ENCODE peak calls at places on chromosomes 12 and 14, in four cellular contexts. One of them, this sample, is unnamed.

GRCh38 chr12:62191747-62192485 is 68.3 kb upstream of the USP15 start:
- DNase-seq in ELF-1: peak
- DNase-seq in stimulated activated CD8-positive, alpha-beta memory T cell treated with anti-CD3 and anti-CD28 coated beads, Interleukin-15, amount 100 ng/mL, for 24 hours: no peak
- DNase-seq in AG09319: no peak
- DNase-seq in this sample: no peak

GRCh38 chr14:23054000-23054811 is 3.1 kb downstream of the CDH24 start:
- DNase-seq in ELF-1: no peak
- DNase-seq in stimulated activated CD8-positive, alpha-beta memory T cell treated with anti-CD3 and anti-CD28 coated beads, Interleukin-15, amount 100 ng/mL, for 24 hours: no peak
- DNase-seq in AG09319: no peak
- DNase-seq in this sample: no peak

GRCh38 chr14:51236314-51236713 is 3.7 kb upstream of the TMX1 start:
- DNase-seq in ELF-1: no peak
- DNase-seq in stimulated activated CD8-positive, alpha-beta memory T cell treated with anti-CD3 and anti-CD28 coated beads, Interleukin-15, amount 100 ng/mL, for 24 hours: no peak
- DNase-seq in AG09319: no peak
- DNase-seq in this sample: peak

GRCh38 chr12:120762093-120762492 is 36.5 kb downstream of the ACADS start:
- DNase-seq in ELF-1: no peak
- DNase-seq in stimulated activated CD8-positive, alpha-beta memory T cell treated with anti-CD3 and anti-CD28 coated beads, Interleukin-15, amount 100 ng/mL, for 24 hours: no peak
- DNase-seq in AG09319: no peak
- DNase-seq in this sample: no peak

GRCh38 chr12:15851919-15852318 is 30.3 kb upstream of the STRAP start:
- DNase-seq in ELF-1: no peak
- DNase-seq in stimulated activated CD8-positive, alpha-beta memory T cell treated with anti-CD3 and anti-CD28 coated beads, Interleukin-15, amount 100 ng/mL, for 24 hours: no peak
- DNase-seq in AG09319: no peak
- DNase-seq in this sample: no peak

GRCh38 chr12:131506426-131506825 is 204.5 kb upstream of the SFSWAP start:
- DNase-seq in ELF-1: no peak
- DNase-seq in stimulated activated CD8-positive, alpha-beta memory T cell treated with anti-CD3 and anti-CD28 coated beads, Interleukin-15, amount 100 ng/mL, for 24 hours: no peak
- DNase-seq in AG09319: no peak
- DNase-seq in this sample: no peak

GRCh38 chr14:34355584-34356266 is 106.3 kb downstream of the SPTSSA start:
- DNase-seq in ELF-1: no peak
- DNase-seq in stimulated activated CD8-positive, alpha-beta memory T cell treated with anti-CD3 and anti-CD28 coated beads, Interleukin-15, amount 100 ng/mL, for 24 hours: no peak
- DNase-seq in AG09319: peak
- DNase-seq in this sample: no peak

GRCh38 chr14:91108941-91109611 is 4.8 kb upstream of the DGLUCY start:
- DNase-seq in ELF-1: no peak
- DNase-seq in stimulated activated CD8-positive, alpha-beta memory T cell treated with anti-CD3 and anti-CD28 coated beads, Interleukin-15, amount 100 ng/mL, for 24 hours: no peak
- DNase-seq in AG09319: no peak
- DNase-seq in this sample: peak

GRCh38 chr14:38856798-38857197 is 246.2 kb downstream of the SEC23A start:
- DNase-seq in ELF-1: no peak
- DNase-seq in stimulated activated CD8-positive, alpha-beta memory T cell treated with anti-CD3 and anti-CD28 coated beads, Interleukin-15, amount 100 ng/mL, for 24 hours: no peak
- DNase-seq in AG09319: no peak
- DNase-seq in this sample: no peak

GRCh38 chr12:118126119-118126757 is 9.7 kb upstream of the PEBP1 start:
- DNase-seq in ELF-1: no peak
- DNase-seq in stimulated activated CD8-positive, alpha-beta memory T cell treated with anti-CD3 and anti-CD28 coated beads, Interleukin-15, amount 100 ng/mL, for 24 hours: no peak
- DNase-seq in AG09319: no peak
- DNase-seq in this sample: no peak

GRCh38 chr12:69633061-69633460 is 22.4 kb upstream of the LRRC10 start:
- DNase-seq in ELF-1: no peak
- DNase-seq in stimulated activated CD8-positive, alpha-beta memory T cell treated with anti-CD3 and anti-CD28 coated beads, Interleukin-15, amount 100 ng/mL, for 24 hours: no peak
- DNase-seq in AG09319: no peak
- DNase-seq in this sample: no peak

GRCh38 chr14:23984891-23985607 is 3.7 kb upstream of the DHRS4L2 start:
- DNase-seq in ELF-1: no peak
- DNase-seq in stimulated activated CD8-positive, alpha-beta memory T cell treated with anti-CD3 and anti-CD28 coated beads, Interleukin-15, amount 100 ng/mL, for 24 hours: no peak
- DNase-seq in AG09319: peak
- DNase-seq in this sample: no peak

GRCh38 chr12:62319058-62319457 is 58.9 kb downstream of the USP15 start:
- DNase-seq in ELF-1: no peak
- DNase-seq in stimulated activated CD8-positive, alpha-beta memory T cell treated with anti-CD3 and anti-CD28 coated beads, Interleukin-15, amount 100 ng/mL, for 24 hours: no peak
- DNase-seq in AG09319: no peak
- DNase-seq in this sample: no peak

GRCh38 chr12:1972260-1972659 is 32.0 kb downstream of the DCP1B start:
- DNase-seq in ELF-1: no peak
- DNase-seq in stimulated activated CD8-positive, alpha-beta memory T cell treated with anti-CD3 and anti-CD28 coated beads, Interleukin-15, amount 100 ng/mL, for 24 hours: no peak
- DNase-seq in AG09319: no peak
- DNase-seq in this sample: no peak

GRCh38 chr14:106844608-106845285 is 1318.4 kb downstream of the TMEM121 start:
- DNase-seq in ELF-1: no peak
- DNase-seq in stimulated activated CD8-positive, alpha-beta memory T cell treated with anti-CD3 and anti-CD28 coated beads, Interleukin-15, amount 100 ng/mL, for 24 hours: peak
- DNase-seq in AG09319: no peak
- DNase-seq in this sample: peak

GRCh38 chr12:82009524-82009923 is 250.4 kb upstream of the PPFIA2 start:
- DNase-seq in ELF-1: no peak
- DNase-seq in stimulated activated CD8-positive, alpha-beta memory T cell treated with anti-CD3 and anti-CD28 coated beads, Interleukin-15, amount 100 ng/mL, for 24 hours: no peak
- DNase-seq in AG09319: no peak
- DNase-seq in this sample: no peak

GRCh38 chr14:52325126-52325525 is 11.0 kb downstream of the PTGER2 start:
- DNase-seq in ELF-1: no peak
- DNase-seq in stimulated activated CD8-positive, alpha-beta memory T cell treated with anti-CD3 and anti-CD28 coated beads, Interleukin-15, amount 100 ng/mL, for 24 hours: no peak
- DNase-seq in AG09319: no peak
- DNase-seq in this sample: peak

GRCh38 chr12:29516431-29516875 is 19.0 kb upstream of the OVCH1 start:
- DNase-seq in ELF-1: no peak
- DNase-seq in stimulated activated CD8-positive, alpha-beta memory T cell treated with anti-CD3 and anti-CD28 coated beads, Interleukin-15, amount 100 ng/mL, for 24 hours: no peak
- DNase-seq in AG09319: peak
- DNase-seq in this sample: no peak

GRCh38 chr14:66395300-66395699 is 90.9 kb upstream of the CCDC196 start:
- DNase-seq in ELF-1: no peak
- DNase-seq in stimulated activated CD8-positive, alpha-beta memory T cell treated with anti-CD3 and anti-CD28 coated beads, Interleukin-15, amount 100 ng/mL, for 24 hours: no peak
- DNase-seq in AG09319: no peak
- DNase-seq in this sample: no peak

GRCh38 chr14:57402173-57402852 is 11.9 kb downstream of the NAA30 start:
- DNase-seq in ELF-1: no peak
- DNase-seq in stimulated activated CD8-positive, alpha-beta memory T cell treated with anti-CD3 and anti-CD28 coated beads, Interleukin-15, amount 100 ng/mL, for 24 hours: no peak
- DNase-seq in AG09319: no peak
- DNase-seq in this sample: no peak

GRCh38 chr12:8914716-8915526 is 612 bp downstream of the PHC1 start:
- DNase-seq in ELF-1: peak
- DNase-seq in stimulated activated CD8-positive, alpha-beta memory T cell treated with anti-CD3 and anti-CD28 coated beads, Interleukin-15, amount 100 ng/mL, for 24 hours: peak
- DNase-seq in AG09319: no peak
- DNase-seq in this sample: peak

GRCh38 chr12:31234053-31234835 is 91.7 kb downstream of the SINHCAF start:
- DNase-seq in ELF-1: no peak
- DNase-seq in stimulated activated CD8-positive, alpha-beta memory T cell treated with anti-CD3 and anti-CD28 coated beads, Interleukin-15, amount 100 ng/mL, for 24 hours: no peak
- DNase-seq in AG09319: no peak
- DNase-seq in this sample: no peak

GRCh38 chr12:107917912-107918800 is 143.7 kb downstream of the ASCL4 start:
- DNase-seq in ELF-1: peak
- DNase-seq in stimulated activated CD8-positive, alpha-beta memory T cell treated with anti-CD3 and anti-CD28 coated beads, Interleukin-15, amount 100 ng/mL, for 24 hours: no peak
- DNase-seq in AG09319: no peak
- DNase-seq in this sample: no peak

GRCh38 chr14:55913324-55914035 is 204.7 kb upstream of the PELI2 start:
- DNase-seq in ELF-1: no peak
- DNase-seq in stimulated activated CD8-positive, alpha-beta memory T cell treated with anti-CD3 and anti-CD28 coated beads, Interleukin-15, amount 100 ng/mL, for 24 hours: no peak
- DNase-seq in AG09319: no peak
- DNase-seq in this sample: peak

GRCh38 chr14:70887207-70888150 is 19.8 kb upstream of the PCNX1 start:
- DNase-seq in ELF-1: no peak
- DNase-seq in stimulated activated CD8-positive, alpha-beta memory T cell treated with anti-CD3 and anti-CD28 coated beads, Interleukin-15, amount 100 ng/mL, for 24 hours: no peak
- DNase-seq in AG09319: peak
- DNase-seq in this sample: no peak

GRCh38 chr12:109715310-109716091 is 1.9 kb downstream of the FAM222A start:
- DNase-seq in ELF-1: no peak
- DNase-seq in stimulated activated CD8-positive, alpha-beta memory T cell treated with anti-CD3 and anti-CD28 coated beads, Interleukin-15, amount 100 ng/mL, for 24 hours: no peak
- DNase-seq in AG09319: no peak
- DNase-seq in this sample: no peak

This sample was measured in Caki2.